ENCODE peak calls at places on chromosomes 13 and 19, in four cellular contexts. S is fibroblast of lung, A is A549, D is EL. U is an unnamed sample.

GRCh38 chr13:32330438-32330837 is 15.1 kb downstream of the BRCA2 start:
- DNase-seq in S (peak; percentile 51), A (no peak), D (peak; percentile 63), U (peak; percentile 35)

GRCh38 chr13:95209109-95209508 is 92.1 kb downstream of the ABCC4 start:
- DNase-seq in S (no peak), A (no peak), D (no peak), U (no peak)

GRCh38 chr13:114131581-114132418 is 623 bp downstream of the RASA3 start:
- DNase-seq in S (peak; percentile 59), A (peak; percentile 12), D (peak; percentile 41), U (no peak)

GRCh38 chr19:27776020-27776419 is 1436.9 kb downstream of the UQCRFS1 start:
- DNase-seq in S (peak; percentile 15), A (peak; percentile 84), D (peak; percentile 44), U (peak; percentile 28)

GRCh38 chr19:38710416-38710702 is 33.9 kb downstream of the CAPN12 start:
- DNase-seq in S (no peak), A (no peak), D (no peak), U (no peak)

GRCh38 chr13:105979131-105979530 is 556.3 kb downstream of the EFNB2 start:
- DNase-seq in S (no peak), A (peak; percentile 7), D (no peak), U (no peak)

GRCh38 chr13:95497307-95497943 is 55.1 kb upstream of the CLDN10 start:
- DNase-seq in S (no peak), A (no peak), D (no peak), U (no peak)

GRCh38 chr19:51977346-51977745 is 9.3 kb downstream of the ZNF350 start:
- DNase-seq in S (no peak), A (no peak), D (no peak), U (no peak)

GRCh38 chr19:33938821-33939220 is 142.2 kb downstream of the KCTD15 start:
- DNase-seq in S (no peak), A (no peak), D (no peak), U (no peak)

GRCh38 chr13:113981201-113981605 is 7.3 kb upstream of the C13orf46 start:
- DNase-seq in S (no peak), A (peak; percentile 59), D (no peak), U (no peak)

GRCh38 chr19:34985249-34986022 is 14.7 kb upstream of the GRAMD1A start:
- DNase-seq in S (peak; percentile 43), A (no peak), D (peak; percentile 43), U (no peak)

GRCh38 chr13:48400820-48401219 is 12.1 kb downstream of the LPAR6 start:
- DNase-seq in S (peak; percentile 79), A (peak; percentile 47), D (peak; percentile 85), U (peak; percentile 14)

U was measured in brain microvascular endothelial cell.